ENCODE peak calls at places on chromosomes 1 and 21, in eight cellular contexts. One of them, this sample, is unnamed.

GRCh38 chr1:74772945-74773344 is 40.0 kb downstream of the TYW3 start:
- DNase-seq in psoas muscle: no peak
- DNase-seq in K562: no peak
- DNase-seq in foreskin fibroblast: peak; percentile 23
- DNase-seq in bronchial epithelial cell: no peak
- DNase-seq in prostate gland: no peak
- DNase-seq in lower lobe of right lung: no peak
- DNase-seq in brain microvascular endothelial cell: no peak
- DNase-seq in this sample: no peak

GRCh38 chr1:66919828-66920227 is 4.8 kb downstream of the DNAI4 start:
- DNase-seq in psoas muscle: no peak
- DNase-seq in K562: no peak
- DNase-seq in foreskin fibroblast: no peak
- DNase-seq in bronchial epithelial cell: no peak
- DNase-seq in prostate gland: no peak
- DNase-seq in lower lobe of right lung: no peak
- DNase-seq in brain microvascular endothelial cell: no peak
- DNase-seq in this sample: no peak

GRCh38 chr1:27436204-27437159 is 44.1 kb downstream of the GPR3 start:
- DNase-seq in psoas muscle: no peak
- DNase-seq in K562: peak; percentile 62
- DNase-seq in foreskin fibroblast: peak; percentile 72
- DNase-seq in bronchial epithelial cell: peak; percentile 87
- DNase-seq in prostate gland: peak; percentile 51
- DNase-seq in lower lobe of right lung: no peak
- DNase-seq in brain microvascular endothelial cell: peak; percentile 45
- DNase-seq in this sample: peak; percentile 65

GRCh38 chr1:161899091-161899490 is 124.6 kb downstream of the OLFML2B start:
- DNase-seq in psoas muscle: no peak
- DNase-seq in K562: no peak
- DNase-seq in foreskin fibroblast: no peak
- DNase-seq in bronchial epithelial cell: no peak
- DNase-seq in prostate gland: no peak
- DNase-seq in lower lobe of right lung: no peak
- DNase-seq in brain microvascular endothelial cell: no peak
- DNase-seq in this sample: no peak

GRCh38 chr1:7420098-7420445 is 351.0 kb upstream of the VAMP3 start:
- DNase-seq in psoas muscle: no peak
- DNase-seq in K562: no peak
- DNase-seq in foreskin fibroblast: no peak
- DNase-seq in bronchial epithelial cell: no peak
- DNase-seq in prostate gland: no peak
- DNase-seq in lower lobe of right lung: no peak
- DNase-seq in brain microvascular endothelial cell: no peak
- DNase-seq in this sample: no peak

GRCh38 chr1:167065481-167065880 is 24.7 kb downstream of the GPA33 start:
- DNase-seq in psoas muscle: no peak
- DNase-seq in K562: no peak
- DNase-seq in foreskin fibroblast: no peak
- DNase-seq in bronchial epithelial cell: no peak
- DNase-seq in prostate gland: no peak
- DNase-seq in lower lobe of right lung: no peak
- DNase-seq in brain microvascular endothelial cell: no peak
- DNase-seq in this sample: no peak

GRCh38 chr1:234562336-234562735 is 47.6 kb downstream of the IRF2BP2 start:
- DNase-seq in psoas muscle: no peak
- DNase-seq in K562: no peak
- DNase-seq in foreskin fibroblast: no peak
- DNase-seq in bronchial epithelial cell: no peak
- DNase-seq in prostate gland: no peak
- DNase-seq in lower lobe of right lung: no peak
- DNase-seq in brain microvascular endothelial cell: no peak
- DNase-seq in this sample: no peak

GRCh38 chr1:84665703-84666317 is 24.5 kb downstream of the SSX2IP start:
- DNase-seq in psoas muscle: no peak
- DNase-seq in K562: no peak
- DNase-seq in foreskin fibroblast: peak; percentile 65
- DNase-seq in bronchial epithelial cell: no peak
- DNase-seq in prostate gland: no peak
- DNase-seq in lower lobe of right lung: no peak
- DNase-seq in brain microvascular endothelial cell: no peak
- DNase-seq in this sample: peak; percentile 40

GRCh38 chr1:66502084-66502483 is 31.9 kb upstream of the SGIP1 start:
- DNase-seq in psoas muscle: no peak
- DNase-seq in K562: no peak
- DNase-seq in foreskin fibroblast: no peak
- DNase-seq in bronchial epithelial cell: no peak
- DNase-seq in prostate gland: no peak
- DNase-seq in lower lobe of right lung: no peak
- DNase-seq in brain microvascular endothelial cell: no peak
- DNase-seq in this sample: no peak

GRCh38 chr1:229344139-229344538 is 1.3 kb upstream of the CCSAP start:
- DNase-seq in psoas muscle: no peak
- DNase-seq in K562: no peak
- DNase-seq in foreskin fibroblast: no peak
- DNase-seq in bronchial epithelial cell: no peak
- DNase-seq in prostate gland: no peak
- DNase-seq in lower lobe of right lung: no peak
- DNase-seq in brain microvascular endothelial cell: no peak
- DNase-seq in this sample: no peak

GRCh38 chr1:3690282-3691065 is 38.2 kb downstream of the TP73 start:
- DNase-seq in psoas muscle: no peak
- DNase-seq in K562: no peak
- DNase-seq in foreskin fibroblast: no peak
- DNase-seq in bronchial epithelial cell: peak; percentile 77
- DNase-seq in prostate gland: peak; percentile 61
- DNase-seq in lower lobe of right lung: no peak
- DNase-seq in brain microvascular endothelial cell: no peak
- DNase-seq in this sample: no peak

GRCh38 chr1:200336901-200337391 is 72.9 kb downstream of the ZNF281 start:
- DNase-seq in psoas muscle: no peak
- DNase-seq in K562: no peak
- DNase-seq in foreskin fibroblast: no peak
- DNase-seq in bronchial epithelial cell: no peak
- DNase-seq in prostate gland: no peak
- DNase-seq in lower lobe of right lung: no peak
- DNase-seq in brain microvascular endothelial cell: no peak
- DNase-seq in this sample: no peak

GRCh38 chr1:91026320-91026719 is 4.5 kb upstream of the ZNF644 start:
- DNase-seq in psoas muscle: no peak
- DNase-seq in K562: no peak
- DNase-seq in foreskin fibroblast: no peak
- DNase-seq in bronchial epithelial cell: no peak
- DNase-seq in prostate gland: no peak
- DNase-seq in lower lobe of right lung: no peak
- DNase-seq in brain microvascular endothelial cell: no peak
- DNase-seq in this sample: no peak

GRCh38 chr1:26276432-26276838 is 3.5 kb upstream of the SH3BGRL3 start:
- DNase-seq in psoas muscle: no peak
- DNase-seq in K562: no peak
- DNase-seq in foreskin fibroblast: no peak
- DNase-seq in bronchial epithelial cell: no peak
- DNase-seq in prostate gland: no peak
- DNase-seq in lower lobe of right lung: no peak
- DNase-seq in brain microvascular endothelial cell: no peak
- DNase-seq in this sample: no peak

GRCh38 chr1:200866521-200866920 is 6.3 kb upstream of the GPR25 start:
- DNase-seq in psoas muscle: no peak
- DNase-seq in K562: no peak
- DNase-seq in foreskin fibroblast: peak; percentile 58
- DNase-seq in bronchial epithelial cell: no peak
- DNase-seq in prostate gland: no peak
- DNase-seq in lower lobe of right lung: no peak
- DNase-seq in brain microvascular endothelial cell: peak; percentile 28
- DNase-seq in this sample: peak; percentile 24

GRCh38 chr1:51642739-51643142 is 25.8 kb downstream of the OSBPL9 start:
- DNase-seq in psoas muscle: no peak
- DNase-seq in K562: no peak
- DNase-seq in foreskin fibroblast: peak; percentile 90
- DNase-seq in bronchial epithelial cell: no peak
- DNase-seq in prostate gland: peak; percentile 15
- DNase-seq in lower lobe of right lung: no peak
- DNase-seq in brain microvascular endothelial cell: peak; percentile 89
- DNase-seq in this sample: peak; percentile 96

GRCh38 chr1:232560940-232561339 is 69.0 kb downstream of the SIPA1L2 start:
- DNase-seq in psoas muscle: no peak
- DNase-seq in K562: no peak
- DNase-seq in foreskin fibroblast: no peak
- DNase-seq in bronchial epithelial cell: no peak
- DNase-seq in prostate gland: no peak
- DNase-seq in lower lobe of right lung: no peak
- DNase-seq in brain microvascular endothelial cell: no peak
- DNase-seq in this sample: no peak
- H3K4me3 ChIP-seq in psoas muscle: no peak overlapping the region
- H3K4me3 ChIP-seq in K562: no peak overlapping the region
- H3K4me3 ChIP-seq in foreskin fibroblast: no peak overlapping the region
- H3K4me3 ChIP-seq in bronchial epithelial cell: no peak overlapping the region
- H3K4me3 ChIP-seq in prostate gland: no peak overlapping the region
- H3K4me3 ChIP-seq in lower lobe of right lung: no peak overlapping the region
- H3K4me3 ChIP-seq in brain microvascular endothelial cell: no peak overlapping the region
- H3K4me3 ChIP-seq in this sample: no peak overlapping the region

GRCh38 chr1:87648720-87649119 is 320.0 kb downstream of the LMO4 start:
- DNase-seq in psoas muscle: no peak
- DNase-seq in K562: no peak
- DNase-seq in foreskin fibroblast: no peak
- DNase-seq in bronchial epithelial cell: no peak
- DNase-seq in prostate gland: no peak
- DNase-seq in lower lobe of right lung: no peak
- DNase-seq in brain microvascular endothelial cell: no peak
- DNase-seq in this sample: no peak

GRCh38 chr1:87642581-87643129 is 314.0 kb downstream of the LMO4 start:
- DNase-seq in psoas muscle: no peak
- DNase-seq in K562: peak; percentile 30
- DNase-seq in foreskin fibroblast: no peak
- DNase-seq in bronchial epithelial cell: no peak
- DNase-seq in prostate gland: no peak
- DNase-seq in lower lobe of right lung: no peak
- DNase-seq in brain microvascular endothelial cell: no peak
- DNase-seq in this sample: peak; percentile 11

GRCh38 chr1:87644033-87644432 is 315.4 kb downstream of the LMO4 start:
- DNase-seq in psoas muscle: no peak
- DNase-seq in K562: no peak
- DNase-seq in foreskin fibroblast: no peak
- DNase-seq in bronchial epithelial cell: no peak
- DNase-seq in prostate gland: no peak
- DNase-seq in lower lobe of right lung: no peak
- DNase-seq in brain microvascular endothelial cell: no peak
- DNase-seq in this sample: peak; percentile 23

GRCh38 chr1:87644500-87645245 is 316.0 kb downstream of the LMO4 start:
- DNase-seq in psoas muscle: no peak
- DNase-seq in K562: no peak
- DNase-seq in foreskin fibroblast: peak; percentile 38
- DNase-seq in bronchial epithelial cell: peak; percentile 44
- DNase-seq in prostate gland: no peak
- DNase-seq in lower lobe of right lung: no peak
- DNase-seq in brain microvascular endothelial cell: peak; percentile 15
- DNase-seq in this sample: peak; percentile 62

DNA sequence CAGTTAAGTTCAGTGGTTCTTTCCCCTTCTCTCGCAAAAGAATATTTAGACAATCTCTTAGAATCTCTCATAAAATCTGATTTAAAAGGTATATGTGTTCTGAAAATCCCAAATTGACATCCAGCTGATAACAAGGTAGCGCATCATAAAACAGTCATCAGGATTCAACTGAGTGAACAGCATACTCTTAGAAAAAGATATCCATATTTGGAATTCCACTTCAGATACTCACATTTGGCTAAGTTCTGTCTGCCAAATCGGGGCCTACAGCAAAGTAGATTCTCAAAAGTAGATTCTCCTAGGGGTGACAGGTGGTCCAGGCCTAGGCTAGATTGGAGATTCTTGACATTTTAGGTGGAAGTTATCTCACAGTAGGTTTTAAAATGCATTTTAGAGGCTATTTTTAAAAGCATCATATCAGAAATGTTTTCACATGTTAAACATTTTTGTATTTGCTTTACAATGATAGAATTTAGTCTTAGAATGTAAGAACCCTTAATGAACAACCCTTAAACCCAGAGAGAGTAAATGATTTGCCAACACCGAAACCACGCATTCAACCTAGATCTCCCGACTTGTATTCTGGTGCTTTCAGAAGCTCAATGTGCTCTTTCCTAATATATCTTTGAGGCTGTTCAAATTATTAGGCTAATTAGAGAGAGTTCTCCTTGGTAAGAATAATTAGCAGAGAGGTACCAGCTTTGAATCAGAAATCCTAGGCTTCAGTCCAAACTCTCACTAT is 318.9 kb downstream of the LMO4 start:
- DNase-seq in psoas muscle: no peak
- DNase-seq in K562: no peak
- DNase-seq in foreskin fibroblast: no peak
- DNase-seq in bronchial epithelial cell: no peak
- DNase-seq in prostate gland: no peak
- DNase-seq in lower lobe of right lung: no peak
- DNase-seq in brain microvascular endothelial cell: no peak
- DNase-seq in this sample: no peak
- H3K4me3 ChIP-seq in psoas muscle: no peak overlapping the region
- H3K4me3 ChIP-seq in K562: no peak overlapping the region
- H3K4me3 ChIP-seq in foreskin fibroblast: no peak overlapping the region
- H3K4me3 ChIP-seq in bronchial epithelial cell: no peak overlapping the region
- H3K4me3 ChIP-seq in prostate gland: no peak overlapping the region
- H3K4me3 ChIP-seq in lower lobe of right lung: no peak overlapping the region
- H3K4me3 ChIP-seq in brain microvascular endothelial cell: no peak overlapping the region
- H3K4me3 ChIP-seq in this sample: no peak overlapping the region

DNA sequence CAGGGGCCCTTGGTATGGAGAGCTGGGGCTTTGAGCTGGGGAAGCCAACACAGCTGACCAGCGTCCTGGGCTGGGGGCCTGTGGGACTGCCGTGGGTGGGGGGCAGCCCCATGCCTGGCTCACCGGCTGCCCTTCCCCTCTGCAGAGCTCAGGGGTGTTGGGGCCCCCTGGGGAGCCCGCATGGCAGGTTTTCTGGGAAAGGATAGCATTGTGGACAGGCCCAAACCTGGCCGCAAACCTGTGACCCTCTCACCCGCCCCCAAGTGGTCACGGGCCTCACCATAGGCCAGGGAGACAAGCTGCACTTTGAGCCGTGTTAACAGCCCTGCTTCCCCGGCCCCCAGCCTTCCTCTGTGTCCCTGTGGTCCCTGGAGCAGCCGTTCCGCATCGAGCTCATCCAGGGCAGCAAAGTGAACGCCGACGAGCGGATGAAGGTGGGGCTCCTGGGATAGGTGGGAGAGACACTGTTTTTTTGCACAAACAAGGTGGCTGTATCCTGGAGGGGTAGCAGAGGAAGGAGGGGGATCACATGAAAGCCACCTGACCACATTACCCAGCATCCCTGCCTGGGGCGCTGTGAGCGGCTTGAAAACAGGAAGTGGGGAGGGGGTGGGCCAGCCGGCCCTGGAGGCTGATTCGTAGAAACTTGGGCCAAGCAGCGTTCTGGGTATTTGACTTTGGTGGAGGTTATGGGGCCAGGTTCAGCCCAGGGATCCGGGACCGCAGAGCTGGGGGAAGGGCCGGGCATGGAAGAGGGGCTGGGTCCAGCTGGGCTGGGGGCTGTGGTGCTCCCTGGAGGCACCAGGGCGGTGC is 65.9 kb downstream of the PIK3CD start:
- DNase-seq in psoas muscle: peak; percentile 49
- DNase-seq in K562: peak; percentile 98
- DNase-seq in foreskin fibroblast: no peak
- DNase-seq in bronchial epithelial cell: no peak
- DNase-seq in prostate gland: peak; percentile 49
- DNase-seq in lower lobe of right lung: peak; percentile 85
- DNase-seq in brain microvascular endothelial cell: no peak
- DNase-seq in this sample: peak; percentile 4
- H3K4me3 ChIP-seq in psoas muscle: peak overlapping the region; percentile 2
- H3K4me3 ChIP-seq in K562: peak overlapping the region; percentile 48
- H3K4me3 ChIP-seq in foreskin fibroblast: no peak overlapping the region
- H3K4me3 ChIP-seq in bronchial epithelial cell: no peak overlapping the region
- H3K4me3 ChIP-seq in prostate gland: no peak overlapping the region
- H3K4me3 ChIP-seq in lower lobe of right lung: peak overlapping the region; percentile 37
- H3K4me3 ChIP-seq in brain microvascular endothelial cell: no peak overlapping the region
- H3K4me3 ChIP-seq in this sample: no peak overlapping the region

GRCh38 chr21:45642122-45642813 is 1.3 kb upstream of the PCBP3 start:
- DNase-seq in psoas muscle: peak; percentile 26
- DNase-seq in K562: no peak
- DNase-seq in foreskin fibroblast: no peak
- DNase-seq in bronchial epithelial cell: no peak
- DNase-seq in prostate gland: no peak
- DNase-seq in lower lobe of right lung: no peak
- DNase-seq in brain microvascular endothelial cell: no peak
- DNase-seq in this sample: no peak
- H3K4me3 ChIP-seq in psoas muscle: peak overlapping the region; percentile 32
- H3K4me3 ChIP-seq in K562: no peak overlapping the region
- H3K4me3 ChIP-seq in foreskin fibroblast: no peak overlapping the region
- H3K4me3 ChIP-seq in bronchial epithelial cell: no peak overlapping the region
- H3K4me3 ChIP-seq in prostate gland: peak overlapping the region; percentile 13
- H3K4me3 ChIP-seq in lower lobe of right lung: peak overlapping the region; percentile 41
- H3K4me3 ChIP-seq in brain microvascular endothelial cell: no peak overlapping the region
- H3K4me3 ChIP-seq in this sample: peak overlapping the region; percentile 15